ENCODE peak calls at places on chromosomes 5 and 9, in ten cellular contexts. X is upper lobe of right lung, T is AG04450, U is bronchial epithelial cell, K is skeletal muscle cell, R is cardiac fibroblast, W is brain microvascular endothelial cell, C is endodermal cell, B is spleen, N is neuronal stem cell. M is an unnamed sample.

GRCh38 chr9:128587453-128587852 is 35.1 kb downstream of the SPTAN1 start:
- DNase-seq in W (no peak), C (no peak), N (no peak), B (no peak), X (no peak), K (no peak), T (no peak), R (no peak), U (no peak), M (no peak)

GRCh38 chr9:18485691-18486090 is 11.7 kb downstream of the ADAMTSL1 start:
- DNase-seq in K (peak), U (no peak), W (peak), R (peak), N (no peak), B (no peak), C (no peak), T (no peak), X (no peak), M (no peak)

GRCh38 chr5:74541381-74541781 is 99.1 kb downstream of the ENC1 start:
- DNase-seq in W (no peak), K (no peak), R (no peak), B (no peak), X (no peak), N (no peak), C (no peak), T (no peak), U (peak), M (peak)

GRCh38 chr9:34744295-34745221 is 34.6 kb upstream of the CCL21 start:
- DNase-seq in R (peak), N (no peak), X (no peak), C (no peak), W (peak), B (no peak), T (peak), U (peak), K (peak), M (peak)

GRCh38 chr5:168064933-168065622 is 226.4 kb upstream of the WWC1 start:
- DNase-seq in U (no peak), X (no peak), W (no peak), C (no peak), R (no peak), K (no peak), N (no peak), T (no peak), B (no peak), M (no peak)

GRCh38 chr5:179623906-179624741 is 653 bp upstream of the HNRNPH1 start:
- DNase-seq in C (peak), X (no peak), U (peak), R (peak), N (no peak), K (peak), T (no peak), W (peak), B (peak), M (peak)

GRCh38 chr5:138448481-138449398 is 9.9 kb downstream of the REEP2 start:
- DNase-seq in B (no peak), R (peak), N (no peak), C (no peak), W (peak), U (no peak), K (no peak), T (no peak), X (no peak), M (no peak)

GRCh38 chr9:22117511-22118388 is 108.6 kb upstream of the CDKN2B start:
- DNase-seq in X (no peak), W (peak), N (no peak), U (peak), C (peak), B (no peak), K (peak), T (no peak), R (peak), M (peak)

GRCh38 chr9:92393686-92394085 is 10.7 kb downstream of the OGN start:
- DNase-seq in K (no peak), C (no peak), W (no peak), X (no peak), T (no peak), U (no peak), R (peak), B (no peak), N (no peak), M (peak)

GRCh38 chr5:32780508-32780919 is 69.4 kb downstream of the NPR3 start:
- DNase-seq in C (no peak), K (no peak), X (no peak), U (no peak), R (no peak), B (no peak), N (no peak), T (no peak), W (no peak), M (peak)

GRCh38 chr5:1388383-1388967 is 43.6 kb upstream of the CLPTM1L start:
- DNase-seq in K (no peak), T (no peak), X (no peak), W (no peak), N (no peak), R (no peak), U (no peak), C (no peak), B (no peak), M (no peak)

GRCh38 chr9:18393340-18394130 is 80.4 kb upstream of the ADAMTSL1 start:
- DNase-seq in W (peak), B (no peak), N (no peak), C (no peak), T (peak), X (no peak), K (peak), R (peak), U (peak), M (peak)

DNA sequence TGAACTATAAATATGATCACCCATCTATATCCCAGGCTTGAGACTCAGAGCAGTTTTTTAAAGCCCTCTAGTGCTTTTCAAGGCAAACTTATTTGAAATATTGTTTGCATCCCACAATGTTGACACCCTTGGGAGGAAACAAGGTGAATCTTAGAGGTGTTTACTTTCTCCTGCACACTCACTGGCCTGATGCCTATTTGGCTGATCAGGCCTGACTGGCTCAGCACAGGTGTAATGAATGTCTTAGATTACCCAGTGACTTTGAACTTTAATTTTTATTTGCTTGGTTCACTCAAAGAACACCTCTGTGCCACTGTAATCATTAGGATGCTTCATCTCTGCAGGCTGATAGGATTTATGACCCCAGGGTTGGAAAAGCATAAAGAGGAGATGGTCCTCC is 158.3 kb downstream of the KCTD16 start:
- DNase-seq in B (no peak), N (no peak), W (no peak), C (no peak), K (no peak), U (no peak), T (no peak), X (no peak), R (no peak), M (no peak)
- H3K4me3 ChIP-seq in B (no peak), N (no peak), W (no peak), C (no peak), K (no peak), U (no peak), T (no peak), X (no peak), R (no peak), M (no peak)

GRCh38 chr5:50856720-50857119 is 190.3 kb downstream of the PARP8 start:
- DNase-seq in N (no peak), X (no peak), T (no peak), U (no peak), K (no peak), C (no peak), B (no peak), W (no peak), R (no peak), M (no peak)
- H3K4me3 ChIP-seq in N (no peak), X (no peak), T (no peak), U (no peak), K (no peak), C (no peak), B (no peak), W (no peak), R (no peak), M (no peak)

GRCh38 chr9:127447416-127448111 is 3.6 kb downstream of the RPL12 start:
- DNase-seq in X (no peak), U (no peak), R (no peak), C (peak), T (no peak), N (no peak), K (no peak), W (no peak), B (no peak), M (no peak)

GRCh38 chr9:127450170-127450830 is 906 bp downstream of the RPL12 start:
- DNase-seq in X (no peak), R (peak), N (no peak), U (no peak), W (no peak), B (no peak), T (peak), C (peak), K (no peak), M (peak)

GRCh38 chr9:127446720-127447415 is 4.3 kb downstream of the RPL12 start:
- DNase-seq in X (no peak), B (no peak), T (no peak), C (no peak), U (no peak), W (no peak), N (no peak), K (no peak), R (no peak), M (no peak)

GRCh38 chr9:127449332-127449966 is 1.8 kb downstream of the RPL12 start:
- DNase-seq in B (no peak), N (no peak), X (no peak), C (no peak), T (no peak), K (no peak), W (no peak), U (no peak), R (no peak), M (no peak)

DNA sequence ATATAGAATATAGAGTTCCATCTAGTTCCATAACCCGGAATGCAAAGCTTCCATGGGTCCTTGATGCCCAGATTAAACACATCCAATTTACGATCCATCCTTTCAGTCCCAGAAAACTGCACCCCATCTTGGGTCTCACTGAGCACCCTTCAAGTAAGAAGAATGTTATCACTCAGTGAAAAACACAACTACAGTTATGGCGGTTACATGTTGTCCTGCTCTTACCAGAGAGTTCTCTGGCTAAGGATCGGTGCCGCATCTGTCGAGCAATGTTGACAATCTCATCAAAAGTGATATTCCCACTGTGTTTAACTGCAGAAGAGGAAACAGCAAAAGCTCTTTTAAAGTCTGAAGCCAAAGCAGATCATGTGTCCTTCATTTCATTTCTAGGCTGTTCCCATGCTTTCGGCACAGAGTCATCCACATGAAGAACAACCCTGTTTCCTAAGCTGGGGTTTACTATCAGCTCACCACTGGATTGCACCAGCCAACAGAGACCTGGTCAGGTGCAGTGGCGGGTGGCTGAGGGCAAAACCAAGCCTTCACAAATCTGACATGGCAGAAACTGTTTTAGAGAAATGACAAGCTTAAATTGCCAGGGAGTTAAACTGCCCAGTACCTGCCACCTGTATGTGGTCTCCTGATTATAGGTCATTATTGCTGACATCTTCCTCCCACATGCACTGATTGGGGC is 2.9 kb downstream of the RPL12 start:
- DNase-seq in R (no peak), C (no peak), N (no peak), T (no peak), U (no peak), X (no peak), W (no peak), K (no peak), B (no peak), M (no peak)
- H3K4me3 ChIP-seq in R (peak), C (peak), N (no peak), T (peak), U (no peak), X (no peak), W (peak), K (peak), B (no peak), M (peak)

GRCh38 chr9:125574136-125574877 is 132.7 kb downstream of the MAPKAP1 start:
- DNase-seq in T (no peak), B (no peak), R (no peak), W (no peak), K (no peak), X (no peak), N (no peak), U (no peak), C (no peak), M (no peak)

GRCh38 chr9:125570246-125570645 is 136.8 kb downstream of the MAPKAP1 start:
- DNase-seq in K (no peak), R (no peak), U (no peak), T (no peak), C (no peak), N (no peak), W (no peak), X (no peak), B (no peak), M (no peak)

GRCh38 chr9:125564641-125565040 is 142.4 kb downstream of the MAPKAP1 start:
- DNase-seq in C (no peak), R (no peak), U (peak), T (no peak), W (no peak), B (no peak), K (no peak), X (no peak), N (no peak), M (no peak)

DNA sequence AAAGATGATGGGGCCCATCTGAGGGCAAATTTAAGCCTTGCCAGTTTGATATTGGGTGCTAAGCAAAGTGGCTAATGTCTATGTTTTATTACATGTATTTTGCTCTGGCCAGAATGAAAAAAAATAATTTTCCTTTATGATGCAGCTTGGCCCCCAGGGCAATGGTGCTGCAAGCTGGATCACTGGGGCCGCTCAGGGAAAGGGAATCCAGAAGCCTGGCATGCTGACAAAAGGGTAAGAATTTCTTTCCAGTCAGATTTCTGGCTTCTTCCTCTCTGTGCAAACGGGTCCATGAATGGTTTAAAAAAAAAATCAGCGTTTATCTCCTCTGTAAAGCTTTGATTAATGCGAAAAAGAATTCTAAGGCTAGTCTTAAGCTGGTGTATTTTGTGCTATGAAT is 138.4 kb downstream of the MAPKAP1 start:
- DNase-seq in R (peak), W (no peak), N (no peak), X (no peak), U (no peak), C (no peak), T (no peak), B (no peak), K (no peak), M (peak)
- H3K4me3 ChIP-seq in R (no peak), W (no peak), N (no peak), X (no peak), U (no peak), C (no peak), T (no peak), B (no peak), K (no peak), M (no peak)

GRCh38 chr5:115309751-115310370 is 13.4 kb upstream of the CCDC112 start:
- DNase-seq in K (no peak), W (no peak), U (peak), R (peak), X (no peak), T (peak), B (no peak), N (no peak), C (no peak), M (peak)
- H3K4me3 ChIP-seq in K (no peak), W (no peak), U (no peak), R (no peak), X (no peak), T (no peak), B (no peak), N (no peak), C (no peak), M (no peak)

DNA sequence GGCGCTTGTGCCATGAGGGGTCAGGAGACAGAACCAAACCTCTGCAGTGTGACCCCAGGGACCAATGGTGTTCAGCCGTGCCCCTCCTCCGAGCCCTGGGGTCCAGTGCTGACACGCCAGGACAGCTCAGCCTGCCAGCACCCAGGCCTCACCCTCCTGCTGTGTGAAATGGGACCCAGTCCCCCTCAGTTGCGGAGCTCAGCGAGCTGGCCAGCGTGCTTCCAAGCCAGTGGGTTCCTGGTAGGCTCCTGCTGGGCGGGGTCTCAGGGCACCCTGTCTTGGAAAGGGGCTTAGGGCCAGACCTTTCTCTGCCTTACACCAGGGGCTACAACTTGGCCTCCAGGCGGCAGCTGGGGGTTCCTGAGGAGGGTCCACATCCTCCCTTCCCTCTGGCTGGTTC is 4.4 kb downstream of the RNF44 start:
- DNase-seq in T (no peak), U (no peak), R (no peak), W (no peak), X (no peak), B (peak), K (no peak), N (no peak), C (peak), M (no peak)
- H3K4me3 ChIP-seq in T (no peak), U (no peak), R (no peak), W (no peak), X (no peak), B (no peak), K (no peak), N (no peak), C (no peak), M (no peak)

GRCh38 chr5:58261605-58262004 is 198.3 kb downstream of the PLK2 start:
- DNase-seq in W (no peak), B (no peak), X (no peak), C (no peak), K (no peak), N (no peak), T (no peak), U (peak), R (peak), M (peak)
- H3K4me3 ChIP-seq in W (no peak), B (no peak), X (no peak), C (no peak), K (no peak), N (no peak), T (no peak), U (no peak), R (no peak), M (no peak)